ENCODE peak calls at places on chromosomes 1 and 21, in five cellular contexts. M is nephron progenitor cell; F is effector CD4-positive, alpha-beta T cell; G is cardiac fibroblast; D is Peyer's patch. R is an unnamed sample.

GRCh38 chr1:155831279-155831976 is 25.6 kb downstream of the GON4L start:
- DNase-seq in M (no peak), F (no peak), G (no peak), D (no peak), R (no peak)

GRCh38 chr21:24375201-24375600 is 1232.1 kb downstream of the MRPL39 start:
- DNase-seq in M (no peak), F (no peak), G (no peak), D (no peak), R (no peak)

GRCh38 chr21:46117586-46118304 is 19.8 kb downstream of the COL6A2 start:
- DNase-seq in M (peak), F (no peak), G (no peak), D (peak), R (no peak)

GRCh38 chr1:101235696-101236545 is 898 bp upstream of the S1PR1 start:
- DNase-seq in M (peak), F (peak), G (peak), D (peak), R (peak)

GRCh38 chr1:56180806-56181205 is 398.6 kb downstream of the PLPP3 start:
- DNase-seq in M (no peak), F (no peak), G (peak), D (no peak), R (no peak)

GRCh38 chr1:168104535-168104934 is 32.2 kb downstream of the GPR161 start:
- DNase-seq in M (no peak), F (no peak), G (no peak), D (no peak), R (no peak)

GRCh38 chr1:156108057-156108456 is 6.5 kb upstream of the LMNA start:
- DNase-seq in M (no peak), F (no peak), G (no peak), D (no peak), R (no peak)

GRCh38 chr1:229769006-229769405 is 143.0 kb downstream of the URB2 start:
- DNase-seq in M (no peak), F (no peak), G (no peak), D (no peak), R (no peak)

GRCh38 chr21:45139473-45139872 is 65.1 kb downstream of the ADARB1 start:
- DNase-seq in M (no peak), F (no peak), G (no peak), D (no peak), R (peak)

GRCh38 chr1:236103646-236104218 is 38.6 kb upstream of the GPR137B start:
- DNase-seq in M (peak), F (peak), G (peak), D (no peak), R (no peak)

GRCh38 chr1:40539338-40539737 is 7.9 kb downstream of the ZNF684 start:
- DNase-seq in M (no peak), F (no peak), G (no peak), D (no peak), R (no peak)

GRCh38 chr1:31717341-31717740 is 13.5 kb upstream of the COL16A1 start:
- DNase-seq in M (no peak), F (no peak), G (peak), D (no peak), R (no peak)

GRCh38 chr1:119506941-119507340 is at the start of gene HSD3B1:
- DNase-seq in M (no peak), F (no peak), G (no peak), D (no peak), R (no peak)

GRCh38 chr1:205648212-205648910 is 16.6 kb upstream of the ELK4 start:
- DNase-seq in M (peak), F (no peak), G (no peak), D (no peak), R (no peak)

GRCh38 chr1:213571843-213572242 is 415.9 kb upstream of the PROX1 start:
- DNase-seq in M (no peak), F (no peak), G (no peak), D (no peak), R (no peak)

GRCh38 chr1:10402729-10403274 is 3.9 kb downstream of the PGD start:
- DNase-seq in M (no peak), F (no peak), G (peak), D (no peak), R (no peak)

GRCh38 chr1:32869844-32870614 is 683 bp downstream of the FNDC5 start:
- DNase-seq in M (no peak), F (no peak), G (no peak), D (no peak), R (no peak)

GRCh38 chr1:182137546-182137945 is 76.0 kb upstream of the ZNF648 start:
- DNase-seq in M (no peak), F (no peak), G (no peak), D (no peak), R (no peak)

GRCh38 chr1:214542275-214543199 is 8.9 kb downstream of the PTPN14 start:
- DNase-seq in M (peak), F (no peak), G (no peak), D (no peak), R (no peak)

GRCh38 chr1:65527672-65528071 is 107.2 kb downstream of the LEPR start:
- DNase-seq in M (no peak), F (no peak), G (peak), D (no peak), R (no peak)

GRCh38 chr1:34684246-34684645 is 70.6 kb upstream of the GJB5 start:
- DNase-seq in M (no peak), F (no peak), G (no peak), D (no peak), R (no peak)

GRCh38 chr1:47738560-47739182 is 258.5 kb downstream of the TRABD2B start:
- DNase-seq in M (peak), F (no peak), G (peak), D (peak), R (peak)

GRCh38 chr1:151060241-151061011 is at the start of gene MLLT11:
- DNase-seq in M (peak), F (no peak), G (peak), D (peak), R (peak)

GRCh38 chr1:230568008-230568407 is 74.3 kb upstream of the COG2 start:
- DNase-seq in M (no peak), F (no peak), G (peak), D (peak), R (no peak)

GRCh38 chr1:110165761-110166231 is 15.5 kb downstream of the SLC6A17 start:
- DNase-seq in M (no peak), F (no peak), G (no peak), D (no peak), R (no peak)

GRCh38 chr1:67535474-67535873 is 105.3 kb upstream of the SERBP1 start:
- DNase-seq in M (peak), F (no peak), G (peak), D (peak), R (peak)

GRCh38 chr21:41701749-41702148 is 65.1 kb downstream of the RIPK4 start:
- DNase-seq in M (no peak), F (no peak), G (peak), D (no peak), R (no peak)

GRCh38 chr1:80171101-80171500 is 1164.6 kb upstream of the ADGRL4 start:
- DNase-seq in M (no peak), F (no peak), G (peak), D (no peak), R (no peak)

GRCh38 chr21:29639366-29640232 is 300.2 kb downstream of the GRIK1 start:
- DNase-seq in M (no peak), F (no peak), G (no peak), D (no peak), R (no peak)

GRCh38 chr1:8562881-8563865 is 245.3 kb downstream of the SLC45A1 start:
- DNase-seq in M (no peak), F (no peak), G (peak), D (no peak), R (no peak)

GRCh38 chr1:100927276-100927675 is 31.4 kb downstream of the SLC30A7 start:
- DNase-seq in M (no peak), F (peak), G (no peak), D (no peak), R (no peak)

GRCh38 chr1:85801520-85801919 is 93.3 kb upstream of the ZNHIT6 start:
- DNase-seq in M (no peak), F (no peak), G (peak), D (no peak), R (no peak)

GRCh38 chr1:99855914-99856450 is 5.8 kb downstream of the AGL start:
- DNase-seq in M (no peak), F (no peak), G (peak), D (no peak), R (no peak)

GRCh38 chr1:99544328-99544727 is 101.6 kb upstream of the PALMD start:
- DNase-seq in M (no peak), F (no peak), G (peak), D (no peak), R (no peak)